ENCODE peak calls at places on chromosomes 4 and X, in five cellular contexts. P is AG10803, N is left lung, F is GM23338, X is fibroblast of the aortic adventitia. Z is an unnamed sample.

GRCh38 chr4:182835006-182835740 is 82.0 kb downstream of the DCTD start:
- DNase-seq in X (no peak), N (no peak), F (peak), P (no peak), Z (no peak)

GRCh38 chr4:7328913-7329638 is 105.7 kb downstream of the PSAPL1 start:
- DNase-seq in P (peak), X (peak), N (peak), F (no peak), Z (peak)

GRCh38 chr4:122666527-122667245 is 45.8 kb upstream of the IL21 start:
- DNase-seq in X (peak), N (no peak), P (peak), F (no peak), Z (peak)

GRCh38 chr4:151850751-151851150 is 89.9 kb upstream of the GATB start:
- DNase-seq in F (no peak), X (peak), P (no peak), N (no peak), Z (peak)

GRCh38 chr4:142954415-142954814 is 108.3 kb upstream of the INPP4B start:
- DNase-seq in N (peak), P (no peak), F (no peak), X (no peak), Z (no peak)

GRCh38 chr4:169626328-169627282 is 6.2 kb downstream of the CLCN3 start:
- DNase-seq in X (no peak), F (no peak), N (no peak), P (no peak), Z (no peak)

GRCh38 chr4:16461362-16461761 is 235.1 kb upstream of the TAPT1 start:
- DNase-seq in F (no peak), X (no peak), P (peak), N (no peak), Z (peak)

GRCh38 chrX:143669395-143669794 is 33.5 kb upstream of the SLITRK4 start:
- DNase-seq in N (no peak), P (no peak), F (peak), X (no peak), Z (peak)

GRCh38 chrX:94515009-94515408 is 841.0 kb downstream of the FAM133A start:
- DNase-seq in F (peak), X (no peak), P (no peak), N (no peak), Z (no peak)

GRCh38 chr4:151226004-151226932 is 50.7 kb upstream of the PRSS48 start:
- DNase-seq in X (peak), N (no peak), F (no peak), P (peak), Z (peak)

GRCh38 chr4:41476310-41476709 is 61.6 kb upstream of the LIMCH1 start:
- DNase-seq in P (no peak), F (no peak), N (peak), X (no peak), Z (no peak)

GRCh38 chrX:52353838-52354237 is 15.0 kb upstream of the XAGE2 start:
- DNase-seq in N (no peak), P (no peak), X (no peak), F (peak), Z (no peak)

GRCh38 chr4:177448850-177449249 is 6.6 kb upstream of the AGA start:
- DNase-seq in N (no peak), F (no peak), P (peak), X (peak), Z (no peak)

GRCh38 chrX:136920001-136920400 is 39.5 kb upstream of the RBMX start:
- DNase-seq in X (peak), P (no peak), N (no peak), F (no peak), Z (no peak)

GRCh38 chrX:136725446-136726104 is 55.2 kb downstream of the ARHGEF6 start:
- DNase-seq in P (peak), N (no peak), F (no peak), X (peak), Z (peak)

GRCh38 chr4:169314906-169315305 is 44.1 kb upstream of the SH3RF1 start:
- DNase-seq in X (peak), N (peak), P (peak), F (no peak), Z (peak)

GRCh38 chrX:48083212-48083611 is 11.8 kb upstream of the ZNF630 start:
- DNase-seq in X (peak), N (no peak), F (peak), P (peak), Z (peak)

DNA sequence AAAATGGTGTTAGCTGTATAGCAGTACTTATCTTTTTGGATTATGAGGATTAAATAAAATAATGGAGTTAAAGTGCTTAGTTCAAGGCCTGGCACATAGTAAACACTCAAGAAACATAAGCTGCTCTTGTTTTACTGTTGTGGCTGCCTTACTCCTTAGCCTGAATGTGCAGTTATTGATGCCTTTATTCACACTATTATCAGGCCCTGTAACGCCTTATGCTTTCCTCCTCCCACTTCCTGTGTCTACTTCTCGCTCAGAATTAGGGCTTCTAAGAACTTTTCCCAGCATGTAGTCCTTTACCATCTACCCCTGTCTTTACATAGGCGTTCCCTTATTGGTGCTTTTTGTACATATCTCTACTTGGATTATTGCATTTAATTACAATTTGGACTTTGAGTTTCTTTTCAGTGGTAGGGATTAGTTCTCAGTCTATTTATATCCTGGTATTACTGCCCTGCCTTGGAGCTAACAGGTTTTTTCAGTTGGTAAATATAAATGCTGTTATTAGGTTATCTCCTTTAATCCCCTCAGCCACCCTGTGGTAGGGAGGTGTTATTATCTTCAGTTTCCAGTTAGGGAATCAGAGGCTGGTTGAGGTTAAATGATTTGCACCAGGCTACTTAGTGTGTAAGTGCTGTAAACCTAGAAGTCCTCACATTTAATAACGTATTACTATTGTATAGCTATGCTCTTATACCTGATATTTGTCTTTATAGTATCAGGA is 83.9 kb downstream of the RBPJ start:
- DNase-seq in N (no peak), X (no peak), P (no peak), F (no peak), Z (no peak)
- TF ChIP-seq CTCF in N (no peak), X (peak), P (no peak), F (peak), Z (no peak)

GRCh38 chrX:122777766-122778165 is 406.3 kb upstream of the GRIA3 start:
- DNase-seq in N (no peak), F (peak), X (peak), P (no peak), Z (peak)
- TF ChIP-seq CTCF in N (no peak), F (peak), X (no peak), P (no peak), Z (no peak)

GRCh38 chr4:138941037-138941436 is 74.5 kb upstream of the NOCT start:
- DNase-seq in P (no peak), N (no peak), X (no peak), F (no peak), Z (no peak)

GRCh38 chr4:138935135-138935795 is 80.3 kb upstream of the NOCT start:
- DNase-seq in N (no peak), X (no peak), P (no peak), F (no peak), Z (no peak)

GRCh38 chr4:138939960-138940359 is 75.6 kb upstream of the NOCT start:
- DNase-seq in F (no peak), X (no peak), N (no peak), P (no peak), Z (no peak)

GRCh38 chr4:138943893-138944292 is 71.7 kb upstream of the NOCT start:
- DNase-seq in N (no peak), F (no peak), P (no peak), X (no peak), Z (no peak)

DNA sequence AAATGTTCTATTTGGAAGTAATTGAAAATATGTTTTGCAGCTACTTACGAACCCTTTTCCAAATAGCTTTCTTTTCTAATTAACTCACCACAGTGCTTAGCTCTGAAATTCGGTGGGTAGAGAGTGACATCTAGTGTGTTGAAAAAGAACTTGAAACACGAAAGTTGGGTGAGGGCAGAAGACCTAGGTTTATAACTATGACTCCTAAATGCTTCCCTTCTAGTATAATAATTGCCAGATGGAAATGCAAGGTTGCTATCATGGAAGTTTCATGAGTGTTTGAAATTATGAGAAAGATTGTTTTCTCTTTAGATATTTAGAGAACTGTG is 77.2 kb upstream of the NOCT start:
- DNase-seq in X (peak), P (peak), N (no peak), F (peak), Z (peak)
- TF ChIP-seq CTCF in X (peak), P (peak), N (peak), F (peak), Z (peak)

DNA sequence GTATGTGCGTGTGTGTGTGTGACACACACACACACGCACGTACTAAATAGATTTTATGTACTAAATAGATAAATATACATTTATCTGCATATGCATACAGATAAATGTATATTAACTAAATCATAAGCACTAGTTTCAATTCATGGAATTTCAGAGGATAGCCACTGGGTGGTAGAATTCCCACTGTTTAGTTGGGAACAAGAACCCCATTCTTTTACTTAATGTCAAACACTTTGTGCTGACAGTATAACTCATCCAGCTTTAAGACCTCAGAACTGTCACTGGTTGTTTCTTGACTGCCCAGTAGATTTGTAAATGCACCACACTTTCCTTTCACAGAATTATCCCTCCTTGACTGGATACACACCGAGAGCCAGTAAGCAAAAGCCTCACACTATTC is 32.5 kb downstream of the PPARGC1A start:
- DNase-seq in P (peak), F (no peak), N (no peak), X (peak), Z (peak)
- TF ChIP-seq CTCF in P (peak), F (peak), N (no peak), X (no peak), Z (no peak)

GRCh38 chrX:10603612-10604011 is 16.8 kb downstream of the MID1 start:
- DNase-seq in F (peak), N (no peak), P (no peak), X (no peak), Z (no peak)

GRCh38 chrX:10598540-10598939 is 21.8 kb downstream of the MID1 start:
- DNase-seq in X (peak), P (no peak), N (no peak), F (no peak), Z (no peak)

GRCh38 chrX:10600479-10600878 is 19.9 kb downstream of the MID1 start:
- DNase-seq in X (no peak), F (no peak), P (no peak), N (no peak), Z (no peak)

GRCh38 chrX:10602646-10603045 is 17.7 kb downstream of the MID1 start:
- DNase-seq in N (no peak), F (no peak), X (no peak), P (no peak), Z (no peak)

DNA sequence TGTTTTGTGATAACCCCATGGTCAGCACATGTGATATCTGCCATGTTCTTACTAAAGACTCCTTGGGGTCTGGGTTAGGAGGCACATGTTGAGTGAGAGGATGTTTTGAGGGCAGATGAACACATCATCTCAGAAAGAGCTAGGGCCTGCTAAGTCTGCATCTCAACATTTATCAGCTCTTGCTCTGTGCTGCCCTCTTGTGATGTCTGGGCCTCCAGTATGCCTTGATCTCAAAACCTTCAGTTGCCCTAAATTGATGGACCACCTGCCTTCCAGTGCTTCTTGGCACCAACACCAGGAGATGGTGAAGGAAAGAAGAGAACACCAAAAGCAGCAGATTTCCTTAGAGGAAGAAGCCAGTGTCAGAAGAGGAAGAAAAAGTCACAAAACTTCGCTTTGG is 22.5 kb downstream of the MID1 start:
- DNase-seq in X (no peak), P (peak), F (peak), N (no peak), Z (peak)
- TF ChIP-seq CTCF in X (peak), P (peak), F (peak), N (peak), Z (peak)

DNA sequence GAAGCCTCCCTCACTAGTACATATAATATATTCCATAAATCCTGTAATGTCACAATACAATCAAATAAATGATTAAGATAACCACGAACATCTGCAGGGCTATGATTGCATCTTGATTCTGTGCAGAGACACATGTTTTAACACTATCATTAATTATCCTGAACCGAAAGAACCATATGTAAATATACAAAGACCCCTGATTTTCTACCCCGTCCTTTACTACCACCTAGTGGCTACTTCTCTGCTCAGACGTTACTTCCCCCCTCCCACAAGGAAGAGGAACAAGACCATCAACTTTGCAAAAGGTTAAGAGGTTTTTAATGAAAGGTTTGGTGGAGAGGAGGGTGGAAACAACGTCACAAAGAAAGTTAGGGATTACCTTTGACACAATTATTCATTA is 134.0 kb downstream of the COL4A6 start:
- DNase-seq in P (no peak), X (peak), N (no peak), F (peak), Z (peak)
- TF ChIP-seq CTCF in P (peak), X (peak), N (no peak), F (peak), Z (peak)

DNA sequence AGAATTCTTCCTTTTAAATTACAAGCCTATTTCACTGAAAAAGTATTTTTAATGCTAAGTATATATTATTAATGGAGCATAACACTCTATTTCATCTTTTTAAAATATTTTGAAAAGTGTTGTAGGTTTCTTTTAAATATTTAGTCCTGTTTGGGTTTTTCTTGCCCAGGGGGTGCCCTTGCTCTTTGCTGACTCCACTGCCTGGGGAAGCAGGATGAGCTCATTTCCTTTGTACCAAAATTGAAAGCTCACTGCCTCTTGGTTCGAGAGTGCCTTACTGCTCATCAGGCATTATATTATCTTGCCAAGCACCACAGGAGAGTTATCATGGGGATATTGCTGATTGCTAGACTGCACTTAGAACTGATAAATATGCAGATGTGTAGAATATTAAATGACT is 819.2 kb downstream of the PCDH18 start:
- DNase-seq in P (no peak), F (peak), X (peak), N (no peak), Z (peak)
- TF ChIP-seq CTCF in P (no peak), F (peak), X (peak), N (no peak), Z (no peak)

GRCh38 chr4:184402740-184403383 is 71.5 kb downstream of the IRF2 start:
- DNase-seq in N (no peak), P (no peak), F (peak), X (no peak), Z (no peak)
- TF ChIP-seq CTCF in N (no peak), P (no peak), F (no peak), X (no peak), Z (no peak)

GRCh38 chrX:24520472-24520871 is 55.4 kb downstream of the PDK3 start:
- DNase-seq in P (no peak), N (no peak), X (no peak), F (no peak), Z (no peak)

GRCh38 chrX:24513416-24513815 is 48.3 kb downstream of the PDK3 start:
- DNase-seq in N (no peak), P (no peak), X (no peak), F (no peak), Z (no peak)

DNA sequence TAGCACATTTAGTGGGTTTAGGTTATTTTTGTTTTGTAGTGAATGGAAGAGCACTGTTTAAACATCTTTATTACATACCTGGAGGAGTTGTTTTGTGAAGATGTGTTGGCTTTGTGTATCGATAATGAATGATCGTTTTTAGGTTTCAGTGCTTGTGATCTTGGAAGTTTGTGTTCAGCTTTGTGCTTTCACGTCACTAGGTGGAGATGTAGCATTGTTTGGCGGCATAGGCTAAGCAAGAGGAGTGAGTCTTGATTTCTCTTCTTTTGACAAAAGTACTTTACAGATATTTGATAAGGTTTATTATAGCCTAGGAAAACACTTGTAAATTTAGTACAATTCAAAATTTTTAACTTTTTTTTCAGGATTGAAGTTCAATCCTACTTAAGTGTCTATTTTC is 50.4 kb downstream of the PDK3 start:
- DNase-seq in N (no peak), F (peak), X (peak), P (no peak), Z (peak)
- TF ChIP-seq CTCF in N (peak), F (peak), X (peak), P (no peak), Z (peak)

GRCh38 chrX:85109235-85109634 is 105.6 kb downstream of the APOOL start:
- DNase-seq in F (peak), X (no peak), N (no peak), P (no peak), Z (no peak)
- TF ChIP-seq CTCF in F (peak), X (peak), N (peak), P (peak), Z (no peak)